ENCODE peak calls at places on chromosomes 3 and 15, in six cellular contexts. T, G, A, C, O and J are unnamed samples.

GRCh38 chr3:67661079-67661478 is 6.7 kb upstream of the SUCLG2 start:
- DNase-seq in C (no peak), O (no peak), A (no peak), T (no peak), G (no peak), J (no peak)

GRCh38 chr15:98599911-98600685 is 48.2 kb upstream of the IGF1R start:
- DNase-seq in O (no peak), C (peak), T (peak), A (peak), G (no peak), J (peak)

GRCh38 chr15:82414536-82415191 is 15.0 kb upstream of the GOLGA6L9 start:
- DNase-seq in C (no peak), A (no peak), T (no peak), G (no peak), O (no peak), J (no peak)

GRCh38 chr3:81545572-81545971 is 215.9 kb downstream of the GBE1 start:
- DNase-seq in T (no peak), C (no peak), A (no peak), G (no peak), O (no peak), J (no peak)

GRCh38 chr15:69537085-69537484 is 84.5 kb downstream of the RPLP1 start:
- DNase-seq in O (peak), G (no peak), T (no peak), A (no peak), C (no peak), J (peak)

GRCh38 chr3:133890972-133891644 is 4.6 kb downstream of the RAB6B start:
- DNase-seq in A (no peak), G (no peak), O (no peak), T (no peak), C (no peak), J (no peak)

GRCh38 chr15:40914013-40914412 is 15.1 kb upstream of the DLL4 start:
- DNase-seq in G (no peak), O (no peak), A (no peak), T (no peak), C (no peak), J (no peak)

GRCh38 chr3:73451276-73451973 is 173.3 kb downstream of the PDZRN3 start:
- DNase-seq in C (no peak), T (no peak), A (no peak), O (peak), G (no peak), J (peak)

GRCh38 chr3:118936811-118937210 is 97.8 kb downstream of the IGSF11 start:
- DNase-seq in A (no peak), O (peak), T (no peak), G (no peak), C (no peak), J (no peak)

GRCh38 chr3:176961916-176962315 is 235.4 kb downstream of the TBL1XR1 start:
- DNase-seq in A (no peak), G (no peak), C (no peak), T (no peak), O (no peak), J (no peak)

GRCh38 chr15:45630958-45631691 is 3.7 kb upstream of the SQOR start:
- DNase-seq in G (no peak), T (no peak), A (peak), O (no peak), C (peak), J (peak)